ENCODE peak calls at places on chromosomes 11 and 22, in eight cellular contexts. T, E, I, W, N, F, V and J are unnamed samples.

GRCh38 chr11:69647349-69647748 is 6.4 kb downstream of the CCND1 start:
- DNase-seq in W (no peak), T (no peak), F (no peak), V (no peak), E (no peak), N (no peak), I (no peak), J (no peak)

GRCh38 chr11:14789879-14790484 is 102.0 kb downstream of the CYP2R1 start:
- DNase-seq in V (peak), F (peak), N (no peak), W (no peak), T (no peak), I (no peak), E (no peak), J (no peak)

GRCh38 chr11:67698247-67698646 is 23.8 kb upstream of the ALDH3B2 start:
- DNase-seq in W (no peak), I (no peak), V (peak), N (peak), T (peak), F (no peak), E (no peak), J (no peak)

GRCh38 chr11:24496728-24497396 is at the start of gene LUZP2:
- DNase-seq in E (peak), F (peak), W (no peak), N (peak), T (no peak), V (peak), I (no peak), J (no peak)

GRCh38 chr11:109998921-109999320 is 94.3 kb upstream of the ZC3H12C start:
- DNase-seq in I (no peak), V (no peak), F (no peak), E (no peak), N (no peak), T (no peak), W (no peak), J (no peak)

GRCh38 chr11:67406420-67406968 is 2.6 kb downstream of the TBC1D10C start:
- DNase-seq in F (no peak), T (no peak), V (no peak), E (no peak), W (no peak), I (no peak), N (no peak), J (no peak)

GRCh38 chr11:107716884-107717532 is 5.2 kb upstream of the SLN start:
- DNase-seq in E (no peak), V (no peak), T (no peak), W (no peak), F (no peak), N (no peak), I (no peak), J (no peak)

GRCh38 chr11:132866783-132867545 is 665.3 kb downstream of the OPCML start:
- DNase-seq in E (no peak), I (no peak), F (peak), W (no peak), V (peak), N (no peak), T (no peak), J (no peak)

GRCh38 chr11:118415739-118416068 is 14.3 kb downstream of the ATP5MG start:
- DNase-seq in E (no peak), N (peak), I (no peak), T (peak), W (no peak), V (peak), F (peak), J (no peak)

GRCh38 chr11:130448416-130449068 is at the start of gene ADAMTS15:
- DNase-seq in T (peak), V (peak), N (peak), F (peak), W (no peak), I (no peak), E (peak), J (no peak)

GRCh38 chr11:1456166-1456565 is 30.4 kb downstream of the MOB2 start:
- DNase-seq in N (no peak), F (no peak), W (no peak), T (no peak), I (no peak), E (no peak), V (no peak), J (no peak)

GRCh38 chr11:105100206-105100605 is 39.4 kb downstream of the CARD18 start:
- DNase-seq in V (peak), T (no peak), E (no peak), N (no peak), F (no peak), I (no peak), W (no peak), J (no peak)

GRCh38 chr11:125591659-125592304 is 870 bp upstream of the STT3A start:
- DNase-seq in F (peak), N (peak), W (peak), V (peak), E (peak), T (peak), I (peak), J (peak)

GRCh38 chr11:67290801-67291200 is 1.7 kb downstream of the ANKRD13D start:
- DNase-seq in W (no peak), T (no peak), E (no peak), I (no peak), V (peak), F (no peak), N (no peak), J (no peak)

GRCh38 chr22:31192513-31192912 is 19.6 kb upstream of the LIMK2 start:
- DNase-seq in N (no peak), W (no peak), F (peak), E (no peak), T (no peak), I (no peak), V (peak), J (no peak)

GRCh38 chr11:112042161-112042960 is 17.2 kb downstream of the DLAT start:
- DNase-seq in V (peak), E (no peak), W (no peak), I (no peak), F (peak), T (no peak), N (no peak), J (no peak)

GRCh38 chr22:41891407-41891806 is 23.5 kb downstream of the SHISA8 start:
- DNase-seq in N (no peak), E (no peak), V (no peak), F (no peak), W (no peak), T (no peak), I (no peak), J (no peak)

GRCh38 chr11:76668362-76669155 is 2.0 kb downstream of the LRRC32 start:
- DNase-seq in N (no peak), T (no peak), I (no peak), W (no peak), E (no peak), F (no peak), V (no peak), J (no peak)

GRCh38 chr11:27201454-27202302 is 161.1 kb downstream of the BBOX1 start:
- DNase-seq in F (peak), V (peak), I (no peak), W (no peak), T (peak), N (peak), E (no peak), J (no peak)

GRCh38 chr22:45892681-45893461 is 84.1 kb downstream of the WNT7B start:
- DNase-seq in F (no peak), V (no peak), I (no peak), E (no peak), T (no peak), W (no peak), N (no peak), J (no peak)

GRCh38 chr11:10823152-10823579 is 14.4 kb upstream of the EIF4G2 start:
- DNase-seq in E (no peak), W (no peak), I (no peak), N (no peak), T (no peak), V (no peak), F (no peak), J (no peak)

GRCh38 chr11:72373163-72373562 is 61.2 kb downstream of the CLPB start:
- DNase-seq in I (no peak), W (no peak), F (no peak), V (no peak), T (no peak), E (no peak), N (no peak), J (no peak)

GRCh38 chr22:26849575-26849974 is 192.2 kb downstream of the MIAT start:
- DNase-seq in F (no peak), N (no peak), V (no peak), I (no peak), E (no peak), W (no peak), T (no peak), J (no peak)

GRCh38 chr11:36088234-36088975 is 144.5 kb downstream of the LDLRAD3 start:
- DNase-seq in I (no peak), T (no peak), F (peak), V (no peak), N (no peak), W (no peak), E (no peak), J (no peak)

GRCh38 chr11:115709297-115709696 is 205.1 kb upstream of the CADM1 start:
- DNase-seq in T (no peak), W (no peak), F (no peak), V (no peak), N (no peak), E (no peak), I (no peak), J (no peak)